ENCODE peak calls at places on chromosomes 7 and 10, in ten cellular contexts. T, K, V, U, R, S, A, N, M and W are unnamed samples.

GRCh38 chr10:122062831-122063674 is 74.1 kb downstream of the TACC2 start:
- DNase-seq in T (peak), K (peak), V (peak), U (peak), R (peak), S (peak), A (no peak), N (no peak), M (no peak), W (no peak)

GRCh38 chr10:95908450-95908849 is 675 bp downstream of the CC2D2B start:
- DNase-seq in T (no peak), K (no peak), V (no peak), U (no peak), R (no peak), S (no peak), A (no peak), N (no peak), M (no peak), W (no peak)

GRCh38 chr10:45091968-45092367 is 91.2 kb downstream of the ZNF22 start:
- DNase-seq in T (no peak), K (peak), V (no peak), U (no peak), R (no peak), S (no peak), A (no peak), N (no peak), M (no peak), W (no peak)

GRCh38 chr7:93442478-93443224 is 131.9 kb downstream of the CALCR start:
- DNase-seq in T (peak), K (no peak), V (peak), U (peak), R (peak), S (no peak), A (peak), N (no peak), M (peak), W (no peak)

GRCh38 chr7:158358926-158359645 is 228.5 kb downstream of the PTPRN2 start:
- DNase-seq in T (no peak), K (no peak), V (no peak), U (no peak), R (no peak), S (peak), A (no peak), N (no peak), M (no peak), W (no peak)

GRCh38 chr10:71694567-71694968 is 25.0 kb downstream of the C10orf105 start:
- DNase-seq in T (no peak), K (no peak), V (no peak), U (no peak), R (no peak), S (no peak), A (peak), N (no peak), M (peak), W (no peak)

GRCh38 chr10:131424053-131424452 is 112.5 kb upstream of the TCERG1L start:
- DNase-seq in T (no peak), K (no peak), V (no peak), U (no peak), R (no peak), S (no peak), A (no peak), N (no peak), M (no peak), W (no peak)

GRCh38 chr10:13491747-13492360 is 37.0 kb downstream of the BEND7 start:
- DNase-seq in T (no peak), K (no peak), V (no peak), U (no peak), R (no peak), S (no peak), A (no peak), N (no peak), M (no peak), W (no peak)

GRCh38 chr7:2047272-2047581 is 185.5 kb downstream of the MAD1L1 start:
- DNase-seq in T (no peak), K (no peak), V (no peak), U (no peak), R (no peak), S (no peak), A (no peak), N (no peak), M (no peak), W (no peak)

GRCh38 chr7:75968561-75969001 is 25.8 kb downstream of the TMEM120A start:
- DNase-seq in T (no peak), K (no peak), V (no peak), U (no peak), R (no peak), S (no peak), A (no peak), N (no peak), M (no peak), W (no peak)

GRCh38 chr10:126001579-126001978 is 105.2 kb downstream of the FANK1 start:
- DNase-seq in T (peak), K (no peak), V (no peak), U (no peak), R (no peak), S (no peak), A (no peak), N (no peak), M (no peak), W (no peak)

GRCh38 chr7:8094164-8095140 is 125.9 kb downstream of the GLCCI1 start:
- DNase-seq in T (no peak), K (no peak), V (no peak), U (no peak), R (no peak), S (no peak), A (no peak), N (no peak), M (no peak), W (no peak)

GRCh38 chr7:24665564-24666294 is 91.5 kb downstream of the GSDME start:
- DNase-seq in T (peak), K (peak), V (peak), U (peak), R (peak), S (no peak), A (peak), N (peak), M (peak), W (no peak)

GRCh38 chr7:51229106-51229537 is 87.5 kb downstream of the COBL start:
- DNase-seq in T (no peak), K (no peak), V (no peak), U (no peak), R (no peak), S (no peak), A (no peak), N (no peak), M (no peak), W (peak)

GRCh38 chr10:114262478-114262877 is 23.4 kb downstream of the VWA2 start:
- DNase-seq in T (no peak), K (no peak), V (no peak), U (no peak), R (no peak), S (no peak), A (no peak), N (no peak), M (no peak), W (no peak)

GRCh38 chr7:84813376-84813775 is 373.5 kb downstream of the SEMA3D start:
- DNase-seq in T (no peak), K (no peak), V (no peak), U (peak), R (no peak), S (no peak), A (no peak), N (no peak), M (no peak), W (no peak)

GRCh38 chr10:31549936-31550335 is 230.9 kb downstream of the ZEB1 start:
- DNase-seq in T (no peak), K (no peak), V (no peak), U (no peak), R (no peak), S (no peak), A (no peak), N (no peak), M (no peak), W (no peak)

GRCh38 chr7:90766814-90767564 is 170.9 kb downstream of the CDK14 start:
- DNase-seq in T (no peak), K (no peak), V (peak), U (peak), R (peak), S (no peak), A (no peak), N (no peak), M (no peak), W (no peak)

GRCh38 chr10:14659626-14660196 is 115.0 kb downstream of the FAM107B start:
- DNase-seq in T (no peak), K (no peak), V (no peak), U (no peak), R (no peak), S (no peak), A (peak), N (no peak), M (peak), W (no peak)

GRCh38 chr7:47557986-47558670 is 23.8 kb downstream of the TNS3 start:
- DNase-seq in T (no peak), K (no peak), V (no peak), U (peak), R (no peak), S (no peak), A (no peak), N (no peak), M (no peak), W (no peak)

GRCh38 chr10:598415-599170 is 90.9 kb downstream of the DIP2C start:
- DNase-seq in T (peak), K (no peak), V (no peak), U (no peak), R (peak), S (no peak), A (no peak), N (no peak), M (no peak), W (no peak)

GRCh38 chr10:130003787-130004613 is 39.9 kb upstream of the EBF3 start:
- DNase-seq in T (no peak), K (no peak), V (no peak), U (peak), R (no peak), S (no peak), A (no peak), N (no peak), M (no peak), W (no peak)

GRCh38 chr10:114708717-114709352 is 50.8 kb upstream of the ABLIM1 start:
- DNase-seq in T (peak), K (no peak), V (no peak), U (peak), R (peak), S (no peak), A (no peak), N (no peak), M (no peak), W (no peak)

GRCh38 chr7:143490719-143491306 is 13.1 kb downstream of the TAS2R41 start:
- DNase-seq in T (peak), K (no peak), V (peak), U (no peak), R (no peak), S (no peak), A (peak), N (no peak), M (no peak), W (no peak)

GRCh38 chr7:2956076-2956475 is 87.6 kb downstream of the CARD11 start:
- DNase-seq in T (no peak), K (no peak), V (no peak), U (no peak), R (no peak), S (no peak), A (no peak), N (no peak), M (no peak), W (no peak)

GRCh38 chr10:58743466-58744115 is 230.9 kb downstream of the BICC1 start:
- DNase-seq in T (no peak), K (no peak), V (peak), U (no peak), R (peak), S (no peak), A (no peak), N (no peak), M (no peak), W (no peak)

GRCh38 chr10:13331641-13332040 is 16.5 kb downstream of the SEPHS1 start:
- DNase-seq in T (no peak), K (no peak), V (no peak), U (no peak), R (no peak), S (no peak), A (no peak), N (no peak), M (no peak), W (no peak)

GRCh38 chr7:131034166-131034881 is 293.4 kb upstream of the MKLN1 start:
- DNase-seq in T (no peak), K (no peak), V (no peak), U (no peak), R (no peak), S (no peak), A (peak), N (no peak), M (no peak), W (peak)

GRCh38 chr10:97174937-97175336 is 10.8 kb downstream of the SLIT1 start:
- DNase-seq in T (no peak), K (no peak), V (no peak), U (no peak), R (no peak), S (no peak), A (no peak), N (no peak), M (no peak), W (no peak)

GRCh38 chr7:27606270-27607209 is 56.1 kb downstream of the HIBADH start:
- DNase-seq in T (peak), K (peak), V (no peak), U (no peak), R (peak), S (no peak), A (no peak), N (no peak), M (no peak), W (no peak)

GRCh38 chr10:80136134-80136571 is 3.6 kb downstream of the PLAC9 start:
- DNase-seq in T (peak), K (no peak), V (no peak), U (no peak), R (peak), S (peak), A (no peak), N (no peak), M (no peak), W (no peak)

GRCh38 chr10:58107506-58107905 is 160.2 kb downstream of the IPMK start:
- DNase-seq in T (peak), K (no peak), V (no peak), U (peak), R (peak), S (no peak), A (no peak), N (no peak), M (no peak), W (no peak)

GRCh38 chr10:28410420-28411135 is 107.7 kb upstream of the MPP7 start:
- DNase-seq in T (no peak), K (no peak), V (no peak), U (no peak), R (no peak), S (no peak), A (no peak), N (no peak), M (no peak), W (no peak)

GRCh38 chr7:92695308-92696261 is 105.4 kb upstream of the FAM133B start:
- DNase-seq in T (peak), K (no peak), V (peak), U (peak), R (peak), S (no peak), A (no peak), N (no peak), M (no peak), W (no peak)

GRCh38 chr7:157292770-157293412 is 43.9 kb upstream of the DNAJB6 start:
- DNase-seq in T (no peak), K (no peak), V (no peak), U (peak), R (no peak), S (peak), A (no peak), N (no peak), M (no peak), W (no peak)

GRCh38 chr7:114857605-114858004 is 64.3 kb upstream of the MDFIC start:
- DNase-seq in T (no peak), K (no peak), V (no peak), U (peak), R (peak), S (no peak), A (no peak), N (no peak), M (no peak), W (no peak)

GRCh38 chr10:99984201-99984600 is 25.5 kb downstream of the DNMBP start:
- DNase-seq in T (no peak), K (no peak), V (no peak), U (peak), R (peak), S (no peak), A (no peak), N (no peak), M (no peak), W (no peak)